ENCODE peak calls at places on chromosomes 11 and 22, in seven cellular contexts. Q is cardiac muscle cell, L is stomach, V is heart left ventricle, P is HCT116, S is sigmoid colon, N is OCI-LY7. R is an unnamed sample.

GRCh38 chr22:28091486-28091885 is 172.4 kb upstream of the PITPNB start:
- DNase-seq in Q (no peak), L (no peak), V (no peak), P (no peak), S (no peak), N (no peak), R (no peak)

GRCh38 chr11:18972336-18972735 is 33.1 kb upstream of the MRGPRX1 start:
- DNase-seq in Q (no peak), L (no peak), V (no peak), P (no peak), S (no peak), N (no peak), R (no peak)

GRCh38 chr22:32802291-32802826 is 854 bp downstream of the TIMP3 start:
- DNase-seq in Q (peak; percentile 41), L (no peak), V (no peak), P (no peak), S (no peak), N (no peak), R (no peak)

GRCh38 chr11:61290905-61291690 is 4.0 kb downstream of the VWCE start:
- DNase-seq in Q (no peak), L (no peak), V (no peak), P (no peak), S (no peak), N (no peak), R (no peak)

GRCh38 chr11:66418168-66418985 is 2.5 kb upstream of the NPAS4 start:
- DNase-seq in Q (peak; percentile 97), L (peak; percentile 48), V (peak; percentile 83), P (peak; percentile 48), S (peak; percentile 97), N (peak; percentile 64), R (peak; percentile 70)

GRCh38 chr11:27472398-27473016 is at the start of gene LGR4:
- DNase-seq in Q (peak; percentile 97), L (peak; percentile 95), V (peak; percentile 92), P (peak; percentile 83), S (peak; percentile 97), N (no peak), R (peak; percentile 95)

GRCh38 chr22:50525104-50525958 is at the start of gene SCO2:
- DNase-seq in Q (peak; percentile 98), L (peak; percentile 98), V (peak; percentile 97), P (peak; percentile 93), S (peak; percentile 98), N (peak; percentile 99), R (peak; percentile 97)

GRCh38 chr11:75350743-75351540 is 519 bp downstream of the ARRB1 start:
- DNase-seq in Q (peak; percentile 24), L (peak; percentile 65), V (peak; percentile 52), P (no peak), S (peak; percentile 91), N (no peak), R (no peak)

GRCh38 chr11:3920148-3920852 is 64.8 kb downstream of the STIM1 start:
- DNase-seq in Q (peak; percentile 82), L (peak; percentile 44), V (no peak), P (peak; percentile 44), S (peak; percentile 76), N (no peak), R (peak; percentile 41)

GRCh38 chr22:36435516-36436415 is 45.7 kb downstream of the TXN2 start:
- DNase-seq in Q (no peak), L (peak; percentile 82), V (no peak), P (no peak), S (no peak), N (no peak), R (peak; percentile 70)

GRCh38 chr22:16824718-16825687 is at the start of gene XKR3:
- DNase-seq in Q (no peak), L (no peak), V (no peak), P (no peak), S (no peak), N (peak; percentile 51), R (no peak)

GRCh38 chr11:101401245-101401644 is 182.6 kb downstream of the TRPC6 start:
- DNase-seq in Q (peak; percentile 26), L (no peak), V (no peak), P (no peak), S (no peak), N (no peak), R (no peak)

GRCh38 chr22:46541536-46541935 is 4.1 kb upstream of the CELSR1 start:
- DNase-seq in Q (no peak), L (no peak), V (no peak), P (no peak), S (no peak), N (no peak), R (no peak)
- TF ChIP-seq CTCF in Q (no peak), L (no peak), V (no peak), P (no peak), S (no peak), N (no peak), R (no peak)

DNA sequence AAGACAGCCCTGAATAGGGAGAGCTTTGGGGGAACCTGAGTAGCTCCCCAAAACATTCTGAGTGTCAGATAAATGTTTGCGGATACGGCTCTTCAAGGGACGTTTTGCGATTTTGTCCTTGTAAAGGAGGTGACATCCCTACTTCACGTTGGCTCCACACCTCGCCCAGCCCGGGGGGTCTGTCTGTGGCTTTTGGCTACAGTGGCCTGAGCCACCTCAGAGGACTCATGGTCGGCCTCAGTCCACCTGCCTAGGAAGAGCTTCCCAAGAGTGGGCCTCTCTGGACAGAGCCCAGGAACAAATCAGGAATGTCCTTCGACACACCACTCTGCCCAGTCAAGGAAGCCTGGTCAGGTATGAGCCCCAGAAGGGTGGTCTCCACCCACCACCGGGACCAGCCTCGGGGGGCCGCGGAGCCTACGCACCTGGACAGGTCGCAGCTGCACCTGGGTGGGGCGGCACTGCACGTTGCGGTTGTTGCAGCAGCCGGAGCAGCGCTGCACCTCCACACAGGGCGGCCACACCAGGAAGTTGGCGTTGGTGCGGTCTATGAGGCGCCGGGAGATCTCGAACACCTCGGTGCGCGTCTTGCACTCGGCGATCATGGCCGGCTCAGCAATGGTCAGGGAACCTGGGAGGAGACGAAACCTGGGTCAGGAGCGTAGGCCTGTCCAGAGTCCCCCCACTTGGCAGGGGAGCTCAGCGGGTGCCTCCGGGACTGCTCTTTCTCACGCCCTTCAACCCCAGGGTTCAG is 13.4 kb downstream of the PDGFB start:
- DNase-seq in Q (no peak), L (no peak), V (no peak), P (no peak), S (no peak), N (no peak), R (no peak)
- H3K9me3 ChIP-seq in Q (no peaks in the 10 kb centered on the region), L (no peaks in the 10 kb centered on the region), V (no peaks in the 10 kb centered on the region), P (no peaks in the 10 kb centered on the region), S (no peaks in the 10 kb centered on the region), N (no peaks in the 10 kb centered on the region), R (no peaks in the 10 kb centered on the region)

GRCh38 chr11:312092-312816 is 1.6 kb upstream of the IFITM1 start:
- DNase-seq in Q (peak; percentile 70), L (no peak), V (no peak), P (no peak), S (no peak), N (no peak), R (no peak)
- H3K4me3 ChIP-seq in Q (no peak overlapping the region), L (peak overlapping the region; percentile 39), V (peak overlapping the region; percentile 81), P (no peak overlapping the region), S (peak overlapping the region; percentile 40), N (peak overlapping the region; percentile 67), R (no peak overlapping the region)

GRCh38 chr22:40179535-40179934 is 1.8 kb downstream of the TNRC6B start:
- DNase-seq in Q (no peak), L (no peak), V (no peak), P (no peak), S (no peak), N (no peak), R (no peak)

GRCh38 chr22:40176921-40177737 is 596 bp upstream of the TNRC6B start:
- DNase-seq in Q (peak; percentile 76), L (peak; percentile 32), V (no peak), P (no peak), S (no peak), N (peak; percentile 68), R (peak; percentile 74)

GRCh38 chr22:40175571-40176105 is 2.1 kb upstream of the TNRC6B start:
- DNase-seq in Q (no peak), L (no peak), V (no peak), P (no peak), S (no peak), N (no peak), R (no peak)

GRCh38 chr22:40178417-40179409 is 988 bp downstream of the TNRC6B start:
- DNase-seq in Q (peak; percentile 59), L (no peak), V (no peak), P (no peak), S (no peak), N (peak; percentile 70), R (no peak)

DNA sequence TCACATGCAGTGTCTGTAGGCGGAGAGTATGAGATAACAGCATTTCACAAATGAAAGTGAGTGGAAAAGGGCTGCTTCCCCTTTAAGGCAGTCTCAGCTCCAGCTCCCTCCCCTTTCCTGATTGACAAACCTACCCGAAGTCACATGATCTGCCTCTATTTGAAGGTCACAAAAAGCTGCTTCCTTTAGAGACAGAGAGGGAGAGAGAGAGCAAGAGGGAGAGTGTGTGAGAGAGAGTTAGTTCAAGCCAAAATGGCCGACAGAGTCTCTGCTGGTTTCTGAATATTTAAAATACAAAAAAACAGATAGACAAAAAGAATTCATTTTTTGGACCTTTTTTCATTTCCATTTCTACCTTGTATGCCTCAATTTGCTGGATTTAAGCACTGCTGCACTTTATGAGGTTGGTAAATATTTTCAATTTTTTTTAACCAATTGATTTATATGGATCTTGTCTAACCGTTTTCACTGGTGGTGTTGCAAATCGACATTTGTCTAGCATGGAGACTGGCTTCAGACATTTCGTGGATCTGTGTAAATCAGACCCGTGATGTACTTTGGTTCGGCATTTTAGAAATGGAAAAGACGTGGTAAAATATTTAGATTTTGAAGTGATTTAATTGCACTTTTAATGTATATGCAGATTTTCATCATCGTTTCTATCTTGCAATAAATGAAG is at the start of gene TNRC6B:
- DNase-seq in Q (peak; percentile 98), L (peak; percentile 72), V (peak; percentile 83), P (peak; percentile 95), S (peak; percentile 88), N (peak; percentile 96), R (peak; percentile 64)
- TF ChIP-seq CTCF in Q (no peak), L (no peak), V (no peak), P (no peak), S (no peak), N (no peak), R (no peak)

DNA sequence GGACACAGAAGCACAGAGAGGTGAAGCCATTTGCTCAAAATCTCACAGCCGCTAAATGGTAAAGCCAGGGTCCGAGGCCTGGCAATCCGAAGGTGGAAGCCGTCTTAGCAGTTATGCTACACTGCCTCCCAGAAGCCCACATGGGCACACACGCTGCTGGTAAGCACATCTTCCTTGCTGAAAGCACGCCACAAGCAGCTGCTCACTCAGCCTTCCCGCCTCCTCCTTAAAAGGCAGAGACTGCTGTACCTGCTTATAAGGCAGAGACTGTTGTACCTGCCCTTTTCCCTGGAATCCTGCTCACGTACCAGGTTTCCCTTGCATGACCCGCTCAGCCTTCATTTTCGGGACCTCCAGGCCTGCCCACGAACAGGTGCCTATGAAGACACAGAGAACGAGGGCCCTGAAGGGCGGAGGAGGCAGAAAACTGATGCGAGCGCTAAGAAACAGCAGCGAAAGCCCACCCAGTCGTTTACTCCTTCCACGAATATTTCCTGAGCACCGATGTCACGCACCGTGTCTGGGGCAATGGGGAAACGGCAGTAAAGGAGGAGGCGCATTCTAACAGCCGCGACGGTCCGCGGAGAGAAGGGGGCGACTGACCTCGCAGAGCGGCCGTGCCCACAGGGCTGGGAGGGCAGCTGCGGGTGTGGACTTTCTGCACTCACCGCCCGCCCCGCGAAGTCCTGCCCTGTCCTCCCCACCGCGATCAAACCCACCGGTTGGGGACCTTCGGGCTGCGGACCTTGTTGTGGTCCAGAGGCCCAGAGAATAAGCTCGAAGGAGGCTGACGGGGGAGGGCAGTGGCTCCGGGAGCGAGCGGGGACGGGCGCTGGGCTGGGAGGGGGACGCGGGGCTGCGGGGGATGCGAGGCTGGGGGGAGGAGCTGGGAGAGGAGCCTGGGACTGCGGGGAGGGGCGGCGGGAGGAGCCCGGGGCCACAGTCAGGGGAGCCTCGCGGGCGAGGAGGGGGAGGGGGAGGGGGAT is 12.9 kb downstream of the SPATA19 start:
- DNase-seq in Q (no peak), L (no peak), V (no peak), P (no peak), S (no peak), N (no peak), R (no peak)
- H3K9me3 ChIP-seq in Q (no peaks in the 10 kb centered on the region), L (peaks cover 4% of the 10 kb centered on the region), V (no peaks in the 10 kb centered on the region), P (no peaks in the 10 kb centered on the region), S (no peaks in the 10 kb centered on the region), N (no peaks in the 10 kb centered on the region), R (no peaks in the 10 kb centered on the region)

R was measured in PC-9.